ENCODE peak calls at places on chromosomes 3 and 15, in eight cellular contexts. One of them, this sample, is unnamed.

GRCh38 chr15:89654847-89655805 is at the start of gene KIF7:
- DNase-seq in A549: peak; percentile 42
- DNase-seq in vagina: no peak
- DNase-seq in tibial artery: no peak
- DNase-seq in cardiac muscle cell: peak; percentile 85
- DNase-seq in fibroblast of villous mesenchyme: peak; percentile 53
- DNase-seq in brain microvascular endothelial cell: peak; percentile 16
- DNase-seq in IMR-90: peak; percentile 47
- DNase-seq in this sample: no peak

GRCh38 chr15:63576441-63576840 is 20.7 kb upstream of the FBXL22 start:
- DNase-seq in A549: no peak
- DNase-seq in vagina: no peak
- DNase-seq in tibial artery: no peak
- DNase-seq in cardiac muscle cell: no peak
- DNase-seq in fibroblast of villous mesenchyme: no peak
- DNase-seq in brain microvascular endothelial cell: no peak
- DNase-seq in IMR-90: no peak
- DNase-seq in this sample: no peak

GRCh38 chr3:104635872-104636580 is 730.7 kb upstream of the ALCAM start:
- DNase-seq in A549: peak; percentile 9
- DNase-seq in vagina: no peak
- DNase-seq in tibial artery: no peak
- DNase-seq in cardiac muscle cell: no peak
- DNase-seq in fibroblast of villous mesenchyme: no peak
- DNase-seq in brain microvascular endothelial cell: no peak
- DNase-seq in IMR-90: no peak
- DNase-seq in this sample: no peak

GRCh38 chr3:134365766-134366065 is 8.5 kb downstream of the AMOTL2 start:
- DNase-seq in A549: no peak
- DNase-seq in vagina: no peak
- DNase-seq in tibial artery: peak; percentile 57
- DNase-seq in cardiac muscle cell: no peak
- DNase-seq in fibroblast of villous mesenchyme: no peak
- DNase-seq in brain microvascular endothelial cell: no peak
- DNase-seq in IMR-90: no peak
- DNase-seq in this sample: no peak

GRCh38 chr15:101258238-101259144 is 6.6 kb upstream of the CHSY1 start:
- DNase-seq in A549: peak; percentile 79
- DNase-seq in vagina: no peak
- DNase-seq in tibial artery: no peak
- DNase-seq in cardiac muscle cell: peak; percentile 79
- DNase-seq in fibroblast of villous mesenchyme: peak; percentile 82
- DNase-seq in brain microvascular endothelial cell: peak; percentile 66
- DNase-seq in IMR-90: peak; percentile 80
- DNase-seq in this sample: peak; percentile 46

GRCh38 chr3:160130950-160131349 is 94.3 kb upstream of the C3orf80 start:
- DNase-seq in A549: no peak
- DNase-seq in vagina: no peak
- DNase-seq in tibial artery: no peak
- DNase-seq in cardiac muscle cell: no peak
- DNase-seq in fibroblast of villous mesenchyme: peak; percentile 33
- DNase-seq in brain microvascular endothelial cell: peak; percentile 47
- DNase-seq in IMR-90: peak; percentile 76
- DNase-seq in this sample: no peak

GRCh38 chr15:74754593-74755215 is 6.1 kb downstream of the CYP1A2 start:
- DNase-seq in A549: no peak
- DNase-seq in vagina: no peak
- DNase-seq in tibial artery: no peak
- DNase-seq in cardiac muscle cell: no peak
- DNase-seq in fibroblast of villous mesenchyme: no peak
- DNase-seq in brain microvascular endothelial cell: no peak
- DNase-seq in IMR-90: no peak
- DNase-seq in this sample: no peak

GRCh38 chr15:55673287-55673686 is 69.7 kb downstream of the PRTG start:
- DNase-seq in A549: no peak
- DNase-seq in vagina: no peak
- DNase-seq in tibial artery: no peak
- DNase-seq in cardiac muscle cell: no peak
- DNase-seq in fibroblast of villous mesenchyme: no peak
- DNase-seq in brain microvascular endothelial cell: no peak
- DNase-seq in IMR-90: no peak
- DNase-seq in this sample: no peak

GRCh38 chr15:75721923-75722870 is 9.5 kb upstream of the CSPG4 start:
- DNase-seq in A549: no peak
- DNase-seq in vagina: no peak
- DNase-seq in tibial artery: peak; percentile 65
- DNase-seq in cardiac muscle cell: no peak
- DNase-seq in fibroblast of villous mesenchyme: no peak
- DNase-seq in brain microvascular endothelial cell: no peak
- DNase-seq in IMR-90: no peak
- DNase-seq in this sample: no peak

GRCh38 chr3:160401301-160402095 is 2.0 kb downstream of the SMC4 start:
- DNase-seq in A549: peak; percentile 52
- DNase-seq in vagina: no peak
- DNase-seq in tibial artery: no peak
- DNase-seq in cardiac muscle cell: peak; percentile 41
- DNase-seq in fibroblast of villous mesenchyme: peak; percentile 90
- DNase-seq in brain microvascular endothelial cell: peak; percentile 81
- DNase-seq in IMR-90: peak; percentile 88
- DNase-seq in this sample: no peak

GRCh38 chr3:10557783-10558373 is 52.5 kb upstream of the ATP2B2 start:
- DNase-seq in A549: peak; percentile 27
- DNase-seq in vagina: peak; percentile 79
- DNase-seq in tibial artery: no peak
- DNase-seq in cardiac muscle cell: no peak
- DNase-seq in fibroblast of villous mesenchyme: no peak
- DNase-seq in brain microvascular endothelial cell: peak; percentile 62
- DNase-seq in IMR-90: peak; percentile 37
- DNase-seq in this sample: no peak

GRCh38 chr3:13353936-13354542 is 66.1 kb downstream of the NUP210 start:
- DNase-seq in A549: peak; percentile 15
- DNase-seq in vagina: no peak
- DNase-seq in tibial artery: no peak
- DNase-seq in cardiac muscle cell: peak; percentile 3
- DNase-seq in fibroblast of villous mesenchyme: no peak
- DNase-seq in brain microvascular endothelial cell: peak; percentile 18
- DNase-seq in IMR-90: peak; percentile 18
- DNase-seq in this sample: no peak

GRCh38 chr3:123759311-123759710 is 124.8 kb downstream of the MYLK start:
- DNase-seq in A549: no peak
- DNase-seq in vagina: no peak
- DNase-seq in tibial artery: no peak
- DNase-seq in cardiac muscle cell: no peak
- DNase-seq in fibroblast of villous mesenchyme: no peak
- DNase-seq in brain microvascular endothelial cell: no peak
- DNase-seq in IMR-90: no peak
- DNase-seq in this sample: no peak

GRCh38 chr15:85037617-85038016 is 56.0 kb downstream of the PDE8A start:
- DNase-seq in A549: no peak
- DNase-seq in vagina: no peak
- DNase-seq in tibial artery: no peak
- DNase-seq in cardiac muscle cell: no peak
- DNase-seq in fibroblast of villous mesenchyme: no peak
- DNase-seq in brain microvascular endothelial cell: no peak
- DNase-seq in IMR-90: no peak
- DNase-seq in this sample: no peak

GRCh38 chr15:58344164-58345070 is 87.4 kb upstream of the LIPC start:
- DNase-seq in A549: no peak
- DNase-seq in vagina: no peak
- DNase-seq in tibial artery: no peak
- DNase-seq in cardiac muscle cell: no peak
- DNase-seq in fibroblast of villous mesenchyme: peak; percentile 51
- DNase-seq in brain microvascular endothelial cell: no peak
- DNase-seq in IMR-90: peak; percentile 78
- DNase-seq in this sample: peak; percentile 56

GRCh38 chr15:48469271-48469670 is 138.0 kb downstream of the DUT start:
- DNase-seq in A549: no peak
- DNase-seq in vagina: no peak
- DNase-seq in tibial artery: no peak
- DNase-seq in cardiac muscle cell: no peak
- DNase-seq in fibroblast of villous mesenchyme: no peak
- DNase-seq in brain microvascular endothelial cell: no peak
- DNase-seq in IMR-90: no peak
- DNase-seq in this sample: no peak

GRCh38 chr15:73560501-73561117 is 72.6 kb downstream of the NPTN start:
- DNase-seq in A549: peak; percentile 80
- DNase-seq in vagina: no peak
- DNase-seq in tibial artery: no peak
- DNase-seq in cardiac muscle cell: peak; percentile 71
- DNase-seq in fibroblast of villous mesenchyme: peak; percentile 85
- DNase-seq in brain microvascular endothelial cell: peak; percentile 70
- DNase-seq in IMR-90: peak; percentile 84
- DNase-seq in this sample: peak; percentile 71

GRCh38 chr3:128846501-128846900 is 32.9 kb upstream of the ACAD9 start:
- DNase-seq in A549: no peak
- DNase-seq in vagina: no peak
- DNase-seq in tibial artery: no peak
- DNase-seq in cardiac muscle cell: no peak
- DNase-seq in fibroblast of villous mesenchyme: no peak
- DNase-seq in brain microvascular endothelial cell: no peak
- DNase-seq in IMR-90: no peak
- DNase-seq in this sample: no peak

GRCh38 chr3:128844502-128844901 is 34.9 kb upstream of the ACAD9 start:
- DNase-seq in A549: no peak
- DNase-seq in vagina: no peak
- DNase-seq in tibial artery: no peak
- DNase-seq in cardiac muscle cell: no peak
- DNase-seq in fibroblast of villous mesenchyme: no peak
- DNase-seq in brain microvascular endothelial cell: no peak
- DNase-seq in IMR-90: no peak
- DNase-seq in this sample: no peak

GRCh38 chr3:128845695-128846491 is 33.5 kb upstream of the ACAD9 start:
- DNase-seq in A549: peak; percentile 53
- DNase-seq in vagina: no peak
- DNase-seq in tibial artery: peak; percentile 89
- DNase-seq in cardiac muscle cell: peak; percentile 89
- DNase-seq in fibroblast of villous mesenchyme: peak; percentile 65
- DNase-seq in brain microvascular endothelial cell: peak; percentile 65
- DNase-seq in IMR-90: peak; percentile 48
- DNase-seq in this sample: no peak

GRCh38 chr3:128847631-128848370 is 31.6 kb upstream of the ACAD9 start:
- DNase-seq in A549: no peak
- DNase-seq in vagina: no peak
- DNase-seq in tibial artery: no peak
- DNase-seq in cardiac muscle cell: no peak
- DNase-seq in fibroblast of villous mesenchyme: no peak
- DNase-seq in brain microvascular endothelial cell: no peak
- DNase-seq in IMR-90: no peak
- DNase-seq in this sample: no peak

GRCh38 chr3:128845119-128845518 is 34.3 kb upstream of the ACAD9 start:
- DNase-seq in A549: no peak
- DNase-seq in vagina: no peak
- DNase-seq in tibial artery: no peak
- DNase-seq in cardiac muscle cell: peak; percentile 17
- DNase-seq in fibroblast of villous mesenchyme: no peak
- DNase-seq in brain microvascular endothelial cell: no peak
- DNase-seq in IMR-90: no peak
- DNase-seq in this sample: no peak
- H3K4me3 ChIP-seq in A549: no peak overlapping the region
- H3K4me3 ChIP-seq in vagina: no peak overlapping the region
- H3K4me3 ChIP-seq in tibial artery: no peak overlapping the region
- H3K4me3 ChIP-seq in cardiac muscle cell: no peak overlapping the region
- H3K4me3 ChIP-seq in fibroblast of villous mesenchyme: no peak overlapping the region
- H3K4me3 ChIP-seq in brain microvascular endothelial cell: no peak overlapping the region
- H3K4me3 ChIP-seq in IMR-90: no peak overlapping the region
- H3K4me3 ChIP-seq in this sample: no peak overlapping the region

DNA sequence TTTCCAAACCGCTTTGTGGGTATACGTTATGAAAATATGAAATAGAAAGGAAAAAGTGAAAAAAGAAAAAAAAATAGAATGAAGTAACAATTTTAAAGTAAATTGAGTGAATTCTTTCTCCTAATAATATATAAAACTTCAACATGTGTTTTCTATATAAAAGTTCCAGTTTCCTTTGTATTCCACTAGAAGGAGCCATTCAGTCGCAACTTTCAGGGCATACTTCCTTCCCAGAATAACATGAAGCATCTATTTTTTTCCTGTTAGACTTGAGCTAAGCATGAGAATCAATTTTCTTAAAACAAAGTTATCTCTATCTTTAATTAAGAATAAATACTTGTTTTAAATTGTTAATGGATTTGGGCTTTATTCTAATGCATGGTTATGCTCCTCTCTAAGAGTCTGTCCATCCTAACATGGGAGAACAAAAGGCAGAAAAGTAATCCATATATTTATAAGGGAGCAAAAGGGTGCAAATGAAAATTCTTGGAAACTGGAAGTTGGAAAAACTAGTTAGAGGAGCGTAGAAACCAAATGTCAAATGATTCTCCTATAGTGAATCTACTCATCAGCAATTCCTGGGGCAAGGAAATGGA is 16.0 kb upstream of the VGLL3 start:
- DNase-seq in A549: peak; percentile 52
- DNase-seq in vagina: no peak
- DNase-seq in tibial artery: no peak
- DNase-seq in cardiac muscle cell: no peak
- DNase-seq in fibroblast of villous mesenchyme: peak; percentile 51
- DNase-seq in brain microvascular endothelial cell: no peak
- DNase-seq in IMR-90: peak; percentile 50
- DNase-seq in this sample: peak; percentile 4
- TF ChIP-seq CTCF in A549: peak; percentile 60
- TF ChIP-seq CTCF in vagina: no peak
- TF ChIP-seq CTCF in tibial artery: no peak
- TF ChIP-seq CTCF in cardiac muscle cell: peak; percentile 64
- TF ChIP-seq CTCF in fibroblast of villous mesenchyme: peak; percentile 56
- TF ChIP-seq CTCF in brain microvascular endothelial cell: peak; percentile 66
- TF ChIP-seq CTCF in IMR-90: peak; percentile 52
- TF ChIP-seq CTCF in this sample: peak; percentile 52

GRCh38 chr3:97823503-97824004 is 1.7 kb downstream of the CRYBG3 start:
- DNase-seq in A549: no peak
- DNase-seq in vagina: no peak
- DNase-seq in tibial artery: no peak
- DNase-seq in cardiac muscle cell: peak; percentile 38
- DNase-seq in fibroblast of villous mesenchyme: peak; percentile 22
- DNase-seq in brain microvascular endothelial cell: no peak
- DNase-seq in IMR-90: no peak
- DNase-seq in this sample: no peak
- H3K4me3 ChIP-seq in A549: peak overlapping the region; percentile 71
- H3K4me3 ChIP-seq in vagina: peak overlapping the region; percentile 94
- H3K4me3 ChIP-seq in tibial artery: peak overlapping the region; percentile 91
- H3K4me3 ChIP-seq in cardiac muscle cell: peak overlapping the region; percentile 86
- H3K4me3 ChIP-seq in fibroblast of villous mesenchyme: peak overlapping the region; percentile 95
- H3K4me3 ChIP-seq in brain microvascular endothelial cell: peak overlapping the region; percentile 87
- H3K4me3 ChIP-seq in IMR-90: peak overlapping the region; percentile 83
- H3K4me3 ChIP-seq in this sample: no peak overlapping the region

DNA sequence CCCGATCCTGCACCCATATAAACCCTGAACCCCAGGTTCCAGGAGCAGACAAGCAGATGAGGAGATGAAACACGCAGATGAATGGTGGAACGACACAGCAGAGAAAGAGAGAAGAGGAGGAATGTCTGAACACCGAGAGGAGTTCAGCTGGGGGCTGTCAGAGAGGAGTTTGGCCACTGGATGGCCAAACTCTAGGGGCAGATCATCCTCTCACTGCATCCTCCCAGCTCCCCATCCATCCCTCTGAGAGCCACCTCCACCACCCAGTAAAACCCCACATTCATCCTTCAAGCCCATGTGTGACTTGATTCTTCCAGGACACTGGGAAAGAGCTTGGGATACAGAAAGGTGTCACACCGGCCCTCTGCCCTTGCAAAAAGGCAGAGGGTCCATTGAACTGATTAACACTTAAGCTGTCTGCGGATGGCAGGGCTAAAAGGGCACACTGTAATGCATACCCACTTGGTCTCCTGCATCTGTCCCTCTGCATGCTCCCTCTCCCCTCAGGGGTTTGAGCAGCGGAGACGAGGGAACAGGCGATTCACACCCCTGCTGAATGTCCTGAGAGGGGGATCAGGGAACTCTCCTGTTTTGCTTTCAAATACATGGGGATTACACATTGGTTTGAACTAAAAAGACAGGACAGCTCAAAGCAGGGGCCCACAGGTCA is 53.8 kb downstream of the TMED3 start:
- DNase-seq in A549: no peak
- DNase-seq in vagina: no peak
- DNase-seq in tibial artery: no peak
- DNase-seq in cardiac muscle cell: no peak
- DNase-seq in fibroblast of villous mesenchyme: no peak
- DNase-seq in brain microvascular endothelial cell: no peak
- DNase-seq in IMR-90: no peak
- DNase-seq in this sample: no peak
- TF ChIP-seq CTCF in A549: no peak
- TF ChIP-seq CTCF in vagina: no peak
- TF ChIP-seq CTCF in tibial artery: no peak
- TF ChIP-seq CTCF in cardiac muscle cell: peak; percentile 49
- TF ChIP-seq CTCF in fibroblast of villous mesenchyme: peak; percentile 30
- TF ChIP-seq CTCF in brain microvascular endothelial cell: no peak
- TF ChIP-seq CTCF in IMR-90: no peak
- TF ChIP-seq CTCF in this sample: no peak